ENCODE peak calls at places on chromosomes 7 and 10, in five cellular contexts. One of them, this sample, is unnamed.

GRCh38 chr10:93992400-93993030 is 1.2 kb upstream of the PLCE1 start:
- DNase-seq in activated CD4-positive, alpha-beta memory T cell treated with anti-CD3 and anti-CD28 coated beads, Interleukin-2, amount 10 ng/mL, durations not matched to agents 7 days and 5 days: no peak
- DNase-seq in stimulated activated CD4-positive, alpha-beta T cell treated with anti-CD3 and anti-CD28 coated beads, Interleukin-1b, Interleukin-23, amount 100 ng/mL, for 1 hour: no peak
- DNase-seq in frontal cortex: no peak
- DNase-seq in IMR-90: peak; percentile 16
- DNase-seq in this sample: no peak

GRCh38 chr7:12069757-12070156 is 141.3 kb upstream of the TMEM106B start:
- DNase-seq in activated CD4-positive, alpha-beta memory T cell treated with anti-CD3 and anti-CD28 coated beads, Interleukin-2, amount 10 ng/mL, durations not matched to agents 7 days and 5 days: no peak
- DNase-seq in stimulated activated CD4-positive, alpha-beta T cell treated with anti-CD3 and anti-CD28 coated beads, Interleukin-1b, Interleukin-23, amount 100 ng/mL, for 1 hour: no peak
- DNase-seq in frontal cortex: no peak
- DNase-seq in IMR-90: no peak
- DNase-seq in this sample: no peak

GRCh38 chr10:61903991-61904350 is 2.5 kb downstream of the ARID5B start:
- DNase-seq in activated CD4-positive, alpha-beta memory T cell treated with anti-CD3 and anti-CD28 coated beads, Interleukin-2, amount 10 ng/mL, durations not matched to agents 7 days and 5 days: no peak
- DNase-seq in stimulated activated CD4-positive, alpha-beta T cell treated with anti-CD3 and anti-CD28 coated beads, Interleukin-1b, Interleukin-23, amount 100 ng/mL, for 1 hour: no peak
- DNase-seq in frontal cortex: no peak
- DNase-seq in IMR-90: peak; percentile 19
- DNase-seq in this sample: no peak

GRCh38 chr7:91089382-91089963 is 174.8 kb upstream of the FZD1 start:
- DNase-seq in activated CD4-positive, alpha-beta memory T cell treated with anti-CD3 and anti-CD28 coated beads, Interleukin-2, amount 10 ng/mL, durations not matched to agents 7 days and 5 days: no peak
- DNase-seq in stimulated activated CD4-positive, alpha-beta T cell treated with anti-CD3 and anti-CD28 coated beads, Interleukin-1b, Interleukin-23, amount 100 ng/mL, for 1 hour: no peak
- DNase-seq in frontal cortex: no peak
- DNase-seq in IMR-90: peak; percentile 48
- DNase-seq in this sample: peak; percentile 15

GRCh38 chr10:35912615-35913170 is 270.6 kb upstream of the FZD8 start:
- DNase-seq in activated CD4-positive, alpha-beta memory T cell treated with anti-CD3 and anti-CD28 coated beads, Interleukin-2, amount 10 ng/mL, durations not matched to agents 7 days and 5 days: no peak
- DNase-seq in stimulated activated CD4-positive, alpha-beta T cell treated with anti-CD3 and anti-CD28 coated beads, Interleukin-1b, Interleukin-23, amount 100 ng/mL, for 1 hour: no peak
- DNase-seq in frontal cortex: no peak
- DNase-seq in IMR-90: peak; percentile 82
- DNase-seq in this sample: no peak

GRCh38 chr7:4951903-4952636 is 6.9 kb downstream of the MMD2 start:
- DNase-seq in activated CD4-positive, alpha-beta memory T cell treated with anti-CD3 and anti-CD28 coated beads, Interleukin-2, amount 10 ng/mL, durations not matched to agents 7 days and 5 days: no peak
- DNase-seq in stimulated activated CD4-positive, alpha-beta T cell treated with anti-CD3 and anti-CD28 coated beads, Interleukin-1b, Interleukin-23, amount 100 ng/mL, for 1 hour: no peak
- DNase-seq in frontal cortex: no peak
- DNase-seq in IMR-90: peak; percentile 10
- DNase-seq in this sample: no peak

GRCh38 chr10:8183241-8183704 is 128.8 kb downstream of the GATA3 start:
- DNase-seq in activated CD4-positive, alpha-beta memory T cell treated with anti-CD3 and anti-CD28 coated beads, Interleukin-2, amount 10 ng/mL, durations not matched to agents 7 days and 5 days: peak; percentile 29
- DNase-seq in stimulated activated CD4-positive, alpha-beta T cell treated with anti-CD3 and anti-CD28 coated beads, Interleukin-1b, Interleukin-23, amount 100 ng/mL, for 1 hour: peak; percentile 9
- DNase-seq in frontal cortex: no peak
- DNase-seq in IMR-90: no peak
- DNase-seq in this sample: no peak

GRCh38 chr7:2019693-2020511 is 212.8 kb downstream of the MAD1L1 start:
- DNase-seq in activated CD4-positive, alpha-beta memory T cell treated with anti-CD3 and anti-CD28 coated beads, Interleukin-2, amount 10 ng/mL, durations not matched to agents 7 days and 5 days: no peak
- DNase-seq in stimulated activated CD4-positive, alpha-beta T cell treated with anti-CD3 and anti-CD28 coated beads, Interleukin-1b, Interleukin-23, amount 100 ng/mL, for 1 hour: no peak
- DNase-seq in frontal cortex: peak; percentile 59
- DNase-seq in IMR-90: peak; percentile 97
- DNase-seq in this sample: peak; percentile 69

GRCh38 chr7:112462236-112462635 is 12.0 kb downstream of the IFRD1 start:
- DNase-seq in activated CD4-positive, alpha-beta memory T cell treated with anti-CD3 and anti-CD28 coated beads, Interleukin-2, amount 10 ng/mL, durations not matched to agents 7 days and 5 days: no peak
- DNase-seq in stimulated activated CD4-positive, alpha-beta T cell treated with anti-CD3 and anti-CD28 coated beads, Interleukin-1b, Interleukin-23, amount 100 ng/mL, for 1 hour: no peak
- DNase-seq in frontal cortex: no peak
- DNase-seq in IMR-90: peak; percentile 63
- DNase-seq in this sample: no peak